ENCODE peak calls at places on chromosomes 12 and 14, in seven cellular contexts. R is PC-3, G is kidney, H is ovary, L is upper lobe of left lung, Q is pancreas, V is GM12878. O is an unnamed sample.

GRCh38 chr12:114221976-114222630 is 183.8 kb downstream of the TBX5 start:
- DNase-seq in H (no peak), L (no peak), G (no peak), V (no peak), Q (no peak), R (peak), O (no peak)

GRCh38 chr12:182381-182883 is 31.5 kb downstream of the SLC6A12 start:
- DNase-seq in H (no peak), Q (peak), G (no peak), R (peak), V (no peak), L (no peak), O (no peak)

GRCh38 chr14:21087294-21088091 is 11.0 kb downstream of the ZNF219 start:
- DNase-seq in R (peak), V (no peak), G (no peak), H (no peak), L (no peak), Q (no peak), O (peak)

GRCh38 chr12:67155863-67156262 is 113.3 kb upstream of the CAND1 start:
- DNase-seq in H (no peak), L (no peak), R (peak), V (no peak), Q (no peak), G (no peak), O (no peak)

GRCh38 chr14:101739446-101740141 is 21.9 kb upstream of the PPP2R5C start:
- DNase-seq in R (no peak), G (no peak), Q (no peak), H (no peak), V (no peak), L (peak), O (no peak)

GRCh38 chr14:45251912-45252311 is 1.1 kb downstream of the MIS18BP1 start:
- DNase-seq in G (no peak), H (no peak), V (peak), L (no peak), Q (no peak), R (peak), O (no peak)

GRCh38 chr12:42129595-42130204 is 15.0 kb downstream of the GXYLT1 start:
- DNase-seq in V (no peak), Q (no peak), G (no peak), H (no peak), R (peak), L (no peak), O (no peak)

GRCh38 chr12:43325786-43326185 is 226.2 kb downstream of the ADAMTS20 start:
- DNase-seq in Q (no peak), V (no peak), G (no peak), R (no peak), L (no peak), H (no peak), O (no peak)

GRCh38 chr12:27616356-27617150 is 79.7 kb upstream of the REP15 start:
- DNase-seq in Q (no peak), R (peak), H (no peak), G (no peak), V (no peak), L (no peak), O (no peak)

GRCh38 chr12:114408415-114408814 is 2.5 kb upstream of the TBX5 start:
- DNase-seq in L (no peak), V (no peak), R (no peak), Q (no peak), G (no peak), H (no peak), O (no peak)

GRCh38 chr14:100490252-100490651 is 97.0 kb downstream of the BEGAIN start:
- DNase-seq in L (no peak), V (no peak), H (no peak), R (no peak), Q (no peak), G (no peak), O (no peak)

GRCh38 chr14:83085141-83085540 is 1551.5 kb upstream of the SEL1L start:
- DNase-seq in R (no peak), L (no peak), Q (no peak), H (no peak), V (no peak), G (no peak), O (no peak)

GRCh38 chr12:25056486-25057130 is 107.7 kb upstream of the BCAT1 start:
- DNase-seq in V (no peak), H (no peak), G (no peak), R (no peak), Q (no peak), L (no peak), O (no peak)

GRCh38 chr12:29346764-29347421 is 34.1 kb downstream of the ERGIC2 start:
- DNase-seq in R (no peak), H (no peak), L (no peak), G (no peak), V (no peak), Q (no peak), O (no peak)

GRCh38 chr12:1606021-1606622 is 11.7 kb upstream of the FBXL14 start:
- DNase-seq in L (peak), H (peak), R (peak), Q (peak), G (peak), V (peak), O (peak)

GRCh38 chr14:103626150-103626850 is 2.7 kb upstream of the KLC1 start:
- DNase-seq in L (no peak), Q (no peak), R (no peak), V (no peak), G (peak), H (no peak), O (no peak)

GRCh38 chr14:103623883-103624482 is 5.0 kb upstream of the KLC1 start:
- DNase-seq in Q (no peak), L (peak), R (no peak), G (no peak), H (no peak), V (no peak), O (no peak)

GRCh38 chr14:103623308-103623707 is 5.7 kb upstream of the KLC1 start:
- DNase-seq in G (no peak), L (no peak), Q (no peak), H (no peak), V (no peak), R (no peak), O (no peak)

GRCh38 chr14:103625361-103626095 is 3.5 kb upstream of the KLC1 start:
- DNase-seq in H (no peak), R (no peak), G (no peak), L (no peak), V (no peak), Q (no peak), O (no peak)

GRCh38 chr14:103624860-103625259 is 4.2 kb upstream of the KLC1 start:
- DNase-seq in H (peak), L (peak), V (no peak), G (peak), Q (peak), R (peak), O (no peak)
- H3K27ac ChIP-seq in H (no peak), L (peak), V (no peak), G (peak), Q (no peak), R (peak), O (no peak)

DNA sequence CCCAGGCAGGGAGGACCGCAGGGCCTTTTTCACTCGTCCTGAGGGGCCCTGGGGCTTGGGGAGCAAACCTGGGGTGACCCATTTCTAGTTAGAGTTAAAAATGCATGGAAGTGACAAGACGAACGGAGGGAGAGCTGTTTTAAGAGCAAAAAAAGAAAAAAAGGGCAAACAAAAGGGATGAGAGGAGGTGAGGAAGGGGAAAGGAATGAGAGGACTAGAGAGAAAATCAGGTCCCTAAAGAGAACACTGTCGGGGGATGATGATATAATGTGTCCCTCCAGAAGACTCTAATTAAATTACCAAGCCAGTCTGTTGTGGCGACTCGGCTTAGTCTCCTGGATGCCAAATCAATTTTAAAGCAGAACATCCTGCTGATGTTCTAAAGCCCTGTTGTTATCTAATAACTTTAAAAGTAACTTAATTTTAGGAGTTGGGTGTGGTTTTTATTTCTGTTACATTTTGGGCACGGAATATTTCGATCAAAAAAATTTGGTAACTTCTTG is 1.1 kb downstream of the ANO6 start:
- DNase-seq in H (no peak), G (no peak), Q (no peak), R (peak), L (no peak), V (no peak), O (no peak)
- TF ChIP-seq CTCF in H (no peak), G (no peak), Q (no peak), R (no peak), L (no peak), V (no peak), O (no peak)

GRCh38 chr12:52837341-52837741 is 3.2 kb upstream of the KRT79 start:
- DNase-seq in H (no peak), Q (no peak), V (no peak), G (no peak), R (peak), L (no peak), O (no peak)
- H3K27ac ChIP-seq in H (no peak), Q (no peak), V (no peak), G (no peak), R (peak), L (no peak), O (no peak)

DNA sequence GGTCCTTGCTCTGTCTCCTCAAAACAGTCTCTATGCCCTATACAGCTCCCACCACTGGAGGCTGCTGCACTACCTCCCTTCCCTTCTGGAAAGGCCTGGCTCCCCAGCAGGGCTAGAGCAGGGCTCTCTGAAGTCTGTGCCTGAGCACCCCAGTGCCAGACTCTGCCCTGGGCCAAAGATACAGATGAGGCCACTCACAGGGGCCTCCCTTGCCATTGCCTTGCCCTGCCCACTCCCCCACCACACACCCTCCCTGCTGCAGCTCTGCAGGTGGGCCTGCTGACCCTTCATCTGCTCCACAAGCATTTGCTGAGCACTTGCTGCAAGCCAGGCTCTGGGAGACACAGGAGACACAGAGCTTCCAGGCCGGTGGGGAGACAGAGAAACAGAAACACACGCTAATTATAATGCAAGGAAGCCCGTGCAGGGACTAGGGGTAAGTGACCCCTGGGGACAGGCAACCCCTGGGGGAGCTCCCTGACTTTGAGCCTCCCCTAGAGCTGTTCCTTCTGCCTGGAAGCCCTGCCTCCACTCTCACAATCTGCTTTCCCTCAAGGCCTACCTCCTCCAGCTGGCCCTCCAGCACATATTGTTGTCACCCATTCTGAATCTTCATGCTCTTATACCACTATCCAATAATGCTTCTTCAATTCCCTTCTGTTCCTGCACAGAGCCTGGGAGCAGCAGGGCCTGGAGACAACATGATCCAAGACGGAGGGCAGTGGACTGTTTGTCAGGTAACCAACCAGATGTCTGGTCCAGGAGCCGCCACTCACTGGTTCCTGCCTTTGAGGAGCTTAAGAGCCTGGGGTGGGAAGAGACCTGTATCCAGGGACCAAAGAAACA is 32.6 kb upstream of the PNMA1 start:
- DNase-seq in H (peak), Q (no peak), L (no peak), V (no peak), R (no peak), G (no peak), O (no peak)
- TF ChIP-seq CTCF in H (no peak), Q (no peak), L (peak), V (peak), R (peak), G (no peak), O (no peak)

DNA sequence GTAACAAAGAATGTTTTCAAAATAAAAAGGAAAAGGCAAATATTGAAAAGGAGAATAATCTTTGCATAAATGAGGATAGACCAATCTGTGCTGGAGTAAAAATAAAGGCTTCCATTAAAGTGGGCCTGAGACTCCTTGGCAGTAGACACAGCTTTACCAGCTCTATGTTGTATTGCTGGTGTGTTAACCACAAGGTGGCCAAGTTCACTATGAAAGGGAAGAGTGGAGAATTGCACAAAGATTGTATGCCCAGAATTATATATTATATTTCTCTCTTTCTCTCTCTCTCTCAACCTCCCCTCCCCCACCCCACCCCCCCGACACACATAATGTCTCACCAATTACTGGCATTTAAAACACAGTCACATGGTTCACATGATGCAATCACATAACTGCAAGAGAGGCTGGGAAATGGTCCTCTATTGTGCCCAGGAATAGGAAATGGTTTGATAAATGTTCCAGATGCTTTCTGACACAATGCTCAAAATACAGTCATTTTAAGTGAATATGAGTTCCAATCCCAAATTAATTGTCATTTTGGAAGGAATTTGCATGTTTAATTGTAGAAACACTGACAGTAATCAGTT is 222.6 kb upstream of the SYT1 start:
- DNase-seq in H (no peak), G (no peak), R (peak), L (no peak), V (no peak), Q (no peak), O (no peak)
- H3K27ac ChIP-seq in H (no peak), G (no peak), R (no peak), L (no peak), V (no peak), Q (no peak), O (no peak)

GRCh38 chr14:22900088-22900799 is 17.2 kb downstream of the REM2 start:
- DNase-seq in G (no peak), V (peak), R (peak), H (no peak), L (no peak), Q (no peak), O (no peak)
- TF ChIP-seq CTCF in G (peak), V (peak), R (peak), H (peak), L (no peak), Q (no peak), O (peak)